ENCODE peak calls at places on chromosomes 4 and X, in ten cellular contexts. One of them, this sample, is unnamed.

GRCh38 chrX:1554469-1555210 is 17.7 kb upstream of the P2RY8 start:
- DNase-seq in GM23248: no peak
- DNase-seq in tibial nerve: no peak
- DNase-seq in stimulated activated CD4-positive, alpha-beta T cell treated with anti-CD3 and anti-CD28 coated beads, Interleukin-1b, Interleukin-23, amount 100 ng/mL, for 24 hours: no peak
- DNase-seq in germinal center: peak
- DNase-seq in T-cell: peak
- DNase-seq in left ventricle myocardium superior: no peak
- DNase-seq in neural crest cell: no peak
- DNase-seq in H9: no peak
- DNase-seq in NK-92 treated with Interleukin-12 subunit alpha and Interleukin-12 subunit beta, amount 100 ng/mL, for 24 hours: no peak
- DNase-seq in this sample: no peak

GRCh38 chrX:108312938-108313337 is 125.3 kb downstream of the COL4A6 start:
- DNase-seq in H9: peak
- DNase-seq in tibial nerve: no peak
- DNase-seq in GM23248: peak
- DNase-seq in T-cell: no peak
- DNase-seq in germinal center: no peak
- DNase-seq in left ventricle myocardium superior: peak
- DNase-seq in neural crest cell: no peak
- DNase-seq in stimulated activated CD4-positive, alpha-beta T cell treated with anti-CD3 and anti-CD28 coated beads, Interleukin-1b, Interleukin-23, amount 100 ng/mL, for 24 hours: no peak
- DNase-seq in NK-92 treated with Interleukin-12 subunit alpha and Interleukin-12 subunit beta, amount 100 ng/mL, for 24 hours: no peak
- DNase-seq in this sample: no peak

GRCh38 chrX:151754641-151755215 is 20.2 kb downstream of the CNGA2 start:
- DNase-seq in stimulated activated CD4-positive, alpha-beta T cell treated with anti-CD3 and anti-CD28 coated beads, Interleukin-1b, Interleukin-23, amount 100 ng/mL, for 24 hours: no peak
- DNase-seq in NK-92 treated with Interleukin-12 subunit alpha and Interleukin-12 subunit beta, amount 100 ng/mL, for 24 hours: no peak
- DNase-seq in H9: no peak
- DNase-seq in T-cell: no peak
- DNase-seq in neural crest cell: no peak
- DNase-seq in germinal center: no peak
- DNase-seq in tibial nerve: no peak
- DNase-seq in left ventricle myocardium superior: no peak
- DNase-seq in GM23248: no peak
- DNase-seq in this sample: no peak

GRCh38 chrX:1380672-1381233 is 11.2 kb downstream of the SLC25A6 start:
- DNase-seq in neural crest cell: no peak
- DNase-seq in left ventricle myocardium superior: no peak
- DNase-seq in germinal center: no peak
- DNase-seq in NK-92 treated with Interleukin-12 subunit alpha and Interleukin-12 subunit beta, amount 100 ng/mL, for 24 hours: no peak
- DNase-seq in tibial nerve: no peak
- DNase-seq in GM23248: peak
- DNase-seq in T-cell: no peak
- DNase-seq in H9: peak
- DNase-seq in stimulated activated CD4-positive, alpha-beta T cell treated with anti-CD3 and anti-CD28 coated beads, Interleukin-1b, Interleukin-23, amount 100 ng/mL, for 24 hours: no peak
- DNase-seq in this sample: no peak

GRCh38 chr4:139857021-139857420 is 191.4 kb downstream of the MGST2 start:
- DNase-seq in left ventricle myocardium superior: no peak
- DNase-seq in NK-92 treated with Interleukin-12 subunit alpha and Interleukin-12 subunit beta, amount 100 ng/mL, for 24 hours: no peak
- DNase-seq in germinal center: peak
- DNase-seq in GM23248: no peak
- DNase-seq in neural crest cell: no peak
- DNase-seq in stimulated activated CD4-positive, alpha-beta T cell treated with anti-CD3 and anti-CD28 coated beads, Interleukin-1b, Interleukin-23, amount 100 ng/mL, for 24 hours: no peak
- DNase-seq in T-cell: no peak
- DNase-seq in tibial nerve: no peak
- DNase-seq in H9: no peak
- DNase-seq in this sample: no peak

GRCh38 chr4:172649143-172649542 is 519.5 kb upstream of the GALNT7 start:
- DNase-seq in NK-92 treated with Interleukin-12 subunit alpha and Interleukin-12 subunit beta, amount 100 ng/mL, for 24 hours: no peak
- DNase-seq in left ventricle myocardium superior: no peak
- DNase-seq in neural crest cell: no peak
- DNase-seq in H9: no peak
- DNase-seq in germinal center: no peak
- DNase-seq in tibial nerve: no peak
- DNase-seq in T-cell: no peak
- DNase-seq in stimulated activated CD4-positive, alpha-beta T cell treated with anti-CD3 and anti-CD28 coated beads, Interleukin-1b, Interleukin-23, amount 100 ng/mL, for 24 hours: no peak
- DNase-seq in GM23248: no peak
- DNase-seq in this sample: no peak

GRCh38 chr4:98293089-98293887 is 32.1 kb downstream of the RAP1GDS1 start:
- DNase-seq in stimulated activated CD4-positive, alpha-beta T cell treated with anti-CD3 and anti-CD28 coated beads, Interleukin-1b, Interleukin-23, amount 100 ng/mL, for 24 hours: no peak
- DNase-seq in left ventricle myocardium superior: no peak
- DNase-seq in GM23248: no peak
- DNase-seq in neural crest cell: no peak
- DNase-seq in tibial nerve: no peak
- DNase-seq in H9: no peak
- DNase-seq in germinal center: no peak
- DNase-seq in T-cell: no peak
- DNase-seq in NK-92 treated with Interleukin-12 subunit alpha and Interleukin-12 subunit beta, amount 100 ng/mL, for 24 hours: no peak
- DNase-seq in this sample: no peak

GRCh38 chr4:99642725-99643489 is 14.7 kb downstream of the C4orf54 start:
- DNase-seq in GM23248: no peak
- DNase-seq in stimulated activated CD4-positive, alpha-beta T cell treated with anti-CD3 and anti-CD28 coated beads, Interleukin-1b, Interleukin-23, amount 100 ng/mL, for 24 hours: no peak
- DNase-seq in T-cell: no peak
- DNase-seq in H9: no peak
- DNase-seq in neural crest cell: no peak
- DNase-seq in left ventricle myocardium superior: peak
- DNase-seq in NK-92 treated with Interleukin-12 subunit alpha and Interleukin-12 subunit beta, amount 100 ng/mL, for 24 hours: no peak
- DNase-seq in germinal center: no peak
- DNase-seq in tibial nerve: peak
- DNase-seq in this sample: no peak

GRCh38 chr4:185031611-185032010 is 13.3 kb downstream of the HELT start:
- DNase-seq in neural crest cell: no peak
- DNase-seq in GM23248: no peak
- DNase-seq in germinal center: no peak
- DNase-seq in tibial nerve: no peak
- DNase-seq in left ventricle myocardium superior: no peak
- DNase-seq in stimulated activated CD4-positive, alpha-beta T cell treated with anti-CD3 and anti-CD28 coated beads, Interleukin-1b, Interleukin-23, amount 100 ng/mL, for 24 hours: no peak
- DNase-seq in T-cell: no peak
- DNase-seq in NK-92 treated with Interleukin-12 subunit alpha and Interleukin-12 subunit beta, amount 100 ng/mL, for 24 hours: no peak
- DNase-seq in H9: no peak
- DNase-seq in this sample: no peak

GRCh38 chr4:67915400-67915966 is 31.7 kb upstream of the TMPRSS11D start:
- DNase-seq in neural crest cell: no peak
- DNase-seq in H9: no peak
- DNase-seq in tibial nerve: no peak
- DNase-seq in NK-92 treated with Interleukin-12 subunit alpha and Interleukin-12 subunit beta, amount 100 ng/mL, for 24 hours: no peak
- DNase-seq in GM23248: no peak
- DNase-seq in T-cell: no peak
- DNase-seq in germinal center: no peak
- DNase-seq in stimulated activated CD4-positive, alpha-beta T cell treated with anti-CD3 and anti-CD28 coated beads, Interleukin-1b, Interleukin-23, amount 100 ng/mL, for 24 hours: no peak
- DNase-seq in left ventricle myocardium superior: no peak
- DNase-seq in this sample: no peak

GRCh38 chr4:14850374-14851097 is 151.7 kb upstream of the CPEB2 start:
- DNase-seq in stimulated activated CD4-positive, alpha-beta T cell treated with anti-CD3 and anti-CD28 coated beads, Interleukin-1b, Interleukin-23, amount 100 ng/mL, for 24 hours: no peak
- DNase-seq in tibial nerve: no peak
- DNase-seq in left ventricle myocardium superior: no peak
- DNase-seq in neural crest cell: no peak
- DNase-seq in germinal center: no peak
- DNase-seq in T-cell: no peak
- DNase-seq in GM23248: no peak
- DNase-seq in H9: no peak
- DNase-seq in NK-92 treated with Interleukin-12 subunit alpha and Interleukin-12 subunit beta, amount 100 ng/mL, for 24 hours: no peak
- DNase-seq in this sample: no peak

GRCh38 chr4:186900232-186900900 is 176.7 kb upstream of the FAT1 start:
- DNase-seq in tibial nerve: no peak
- DNase-seq in GM23248: peak
- DNase-seq in NK-92 treated with Interleukin-12 subunit alpha and Interleukin-12 subunit beta, amount 100 ng/mL, for 24 hours: no peak
- DNase-seq in T-cell: no peak
- DNase-seq in neural crest cell: no peak
- DNase-seq in left ventricle myocardium superior: no peak
- DNase-seq in germinal center: no peak
- DNase-seq in H9: no peak
- DNase-seq in stimulated activated CD4-positive, alpha-beta T cell treated with anti-CD3 and anti-CD28 coated beads, Interleukin-1b, Interleukin-23, amount 100 ng/mL, for 24 hours: no peak
- DNase-seq in this sample: no peak

GRCh38 chr4:2068566-2068965 is 9.4 kb downstream of the NAT8L start:
- DNase-seq in T-cell: no peak
- DNase-seq in NK-92 treated with Interleukin-12 subunit alpha and Interleukin-12 subunit beta, amount 100 ng/mL, for 24 hours: no peak
- DNase-seq in left ventricle myocardium superior: peak
- DNase-seq in tibial nerve: no peak
- DNase-seq in stimulated activated CD4-positive, alpha-beta T cell treated with anti-CD3 and anti-CD28 coated beads, Interleukin-1b, Interleukin-23, amount 100 ng/mL, for 24 hours: no peak
- DNase-seq in neural crest cell: no peak
- DNase-seq in H9: no peak
- DNase-seq in GM23248: no peak
- DNase-seq in germinal center: no peak
- DNase-seq in this sample: no peak

GRCh38 chrX:129777218-129777768 is 2.5 kb upstream of the SASH3 start:
- DNase-seq in NK-92 treated with Interleukin-12 subunit alpha and Interleukin-12 subunit beta, amount 100 ng/mL, for 24 hours: peak
- DNase-seq in GM23248: no peak
- DNase-seq in left ventricle myocardium superior: peak
- DNase-seq in neural crest cell: no peak
- DNase-seq in T-cell: peak
- DNase-seq in tibial nerve: no peak
- DNase-seq in germinal center: peak
- DNase-seq in H9: no peak
- DNase-seq in stimulated activated CD4-positive, alpha-beta T cell treated with anti-CD3 and anti-CD28 coated beads, Interleukin-1b, Interleukin-23, amount 100 ng/mL, for 24 hours: no peak
- DNase-seq in this sample: no peak

GRCh38 chr4:53173576-53173975 is 192.3 kb downstream of the SCFD2 start:
- DNase-seq in tibial nerve: no peak
- DNase-seq in H9: no peak
- DNase-seq in germinal center: no peak
- DNase-seq in NK-92 treated with Interleukin-12 subunit alpha and Interleukin-12 subunit beta, amount 100 ng/mL, for 24 hours: no peak
- DNase-seq in T-cell: no peak
- DNase-seq in stimulated activated CD4-positive, alpha-beta T cell treated with anti-CD3 and anti-CD28 coated beads, Interleukin-1b, Interleukin-23, amount 100 ng/mL, for 24 hours: no peak
- DNase-seq in GM23248: no peak
- DNase-seq in left ventricle myocardium superior: no peak
- DNase-seq in neural crest cell: no peak
- DNase-seq in this sample: no peak

GRCh38 chr4:185834088-185834487 is 22.1 kb upstream of the SORBS2 start:
- DNase-seq in left ventricle myocardium superior: no peak
- DNase-seq in H9: no peak
- DNase-seq in tibial nerve: no peak
- DNase-seq in neural crest cell: no peak
- DNase-seq in GM23248: no peak
- DNase-seq in NK-92 treated with Interleukin-12 subunit alpha and Interleukin-12 subunit beta, amount 100 ng/mL, for 24 hours: no peak
- DNase-seq in germinal center: no peak
- DNase-seq in T-cell: no peak
- DNase-seq in stimulated activated CD4-positive, alpha-beta T cell treated with anti-CD3 and anti-CD28 coated beads, Interleukin-1b, Interleukin-23, amount 100 ng/mL, for 24 hours: no peak
- DNase-seq in this sample: no peak

GRCh38 chrX:120269379-120270035 is 18.9 kb downstream of the ZBTB33 start:
- DNase-seq in NK-92 treated with Interleukin-12 subunit alpha and Interleukin-12 subunit beta, amount 100 ng/mL, for 24 hours: no peak
- DNase-seq in GM23248: peak
- DNase-seq in tibial nerve: no peak
- DNase-seq in neural crest cell: no peak
- DNase-seq in germinal center: no peak
- DNase-seq in H9: no peak
- DNase-seq in left ventricle myocardium superior: no peak
- DNase-seq in T-cell: peak
- DNase-seq in stimulated activated CD4-positive, alpha-beta T cell treated with anti-CD3 and anti-CD28 coated beads, Interleukin-1b, Interleukin-23, amount 100 ng/mL, for 24 hours: no peak
- DNase-seq in this sample: no peak

GRCh38 chr4:145625677-145626622 is 6.8 kb downstream of the MMAA start:
- DNase-seq in H9: no peak
- DNase-seq in neural crest cell: no peak
- DNase-seq in stimulated activated CD4-positive, alpha-beta T cell treated with anti-CD3 and anti-CD28 coated beads, Interleukin-1b, Interleukin-23, amount 100 ng/mL, for 24 hours: no peak
- DNase-seq in tibial nerve: no peak
- DNase-seq in T-cell: no peak
- DNase-seq in GM23248: no peak
- DNase-seq in NK-92 treated with Interleukin-12 subunit alpha and Interleukin-12 subunit beta, amount 100 ng/mL, for 24 hours: no peak
- DNase-seq in left ventricle myocardium superior: no peak
- DNase-seq in germinal center: no peak
- DNase-seq in this sample: no peak

GRCh38 chr4:119124314-119124713 is 11.3 kb upstream of the MYOZ2 start:
- DNase-seq in neural crest cell: no peak
- DNase-seq in H9: no peak
- DNase-seq in left ventricle myocardium superior: no peak
- DNase-seq in GM23248: no peak
- DNase-seq in NK-92 treated with Interleukin-12 subunit alpha and Interleukin-12 subunit beta, amount 100 ng/mL, for 24 hours: no peak
- DNase-seq in T-cell: no peak
- DNase-seq in germinal center: no peak
- DNase-seq in stimulated activated CD4-positive, alpha-beta T cell treated with anti-CD3 and anti-CD28 coated beads, Interleukin-1b, Interleukin-23, amount 100 ng/mL, for 24 hours: no peak
- DNase-seq in tibial nerve: no peak
- DNase-seq in this sample: no peak

GRCh38 chr4:64617813-64618212 is 208.6 kb upstream of the TECRL start:
- DNase-seq in left ventricle myocardium superior: no peak
- DNase-seq in NK-92 treated with Interleukin-12 subunit alpha and Interleukin-12 subunit beta, amount 100 ng/mL, for 24 hours: no peak
- DNase-seq in germinal center: no peak
- DNase-seq in GM23248: no peak
- DNase-seq in stimulated activated CD4-positive, alpha-beta T cell treated with anti-CD3 and anti-CD28 coated beads, Interleukin-1b, Interleukin-23, amount 100 ng/mL, for 24 hours: no peak
- DNase-seq in H9: no peak
- DNase-seq in neural crest cell: no peak
- DNase-seq in T-cell: no peak
- DNase-seq in tibial nerve: no peak
- DNase-seq in this sample: no peak

GRCh38 chr4:142293536-142293935 is 552.6 kb downstream of the INPP4B start:
- DNase-seq in neural crest cell: no peak
- DNase-seq in T-cell: no peak
- DNase-seq in NK-92 treated with Interleukin-12 subunit alpha and Interleukin-12 subunit beta, amount 100 ng/mL, for 24 hours: no peak
- DNase-seq in stimulated activated CD4-positive, alpha-beta T cell treated with anti-CD3 and anti-CD28 coated beads, Interleukin-1b, Interleukin-23, amount 100 ng/mL, for 24 hours: no peak
- DNase-seq in GM23248: no peak
- DNase-seq in germinal center: no peak
- DNase-seq in H9: no peak
- DNase-seq in left ventricle myocardium superior: no peak
- DNase-seq in tibial nerve: no peak
- DNase-seq in this sample: no peak

GRCh38 chr4:2343476-2343875 is 75.0 kb downstream of the ZFYVE28 start:
- DNase-seq in GM23248: no peak
- DNase-seq in T-cell: no peak
- DNase-seq in stimulated activated CD4-positive, alpha-beta T cell treated with anti-CD3 and anti-CD28 coated beads, Interleukin-1b, Interleukin-23, amount 100 ng/mL, for 24 hours: no peak
- DNase-seq in germinal center: no peak
- DNase-seq in NK-92 treated with Interleukin-12 subunit alpha and Interleukin-12 subunit beta, amount 100 ng/mL, for 24 hours: no peak
- DNase-seq in left ventricle myocardium superior: no peak
- DNase-seq in H9: no peak
- DNase-seq in tibial nerve: no peak
- DNase-seq in neural crest cell: no peak
- DNase-seq in this sample: no peak

GRCh38 chrX:37958493-37959211 is 47.7 kb upstream of the SYTL5 start:
- DNase-seq in NK-92 treated with Interleukin-12 subunit alpha and Interleukin-12 subunit beta, amount 100 ng/mL, for 24 hours: no peak
- DNase-seq in left ventricle myocardium superior: no peak
- DNase-seq in germinal center: no peak
- DNase-seq in tibial nerve: no peak
- DNase-seq in GM23248: peak
- DNase-seq in T-cell: no peak
- DNase-seq in H9: no peak
- DNase-seq in neural crest cell: no peak
- DNase-seq in stimulated activated CD4-positive, alpha-beta T cell treated with anti-CD3 and anti-CD28 coated beads, Interleukin-1b, Interleukin-23, amount 100 ng/mL, for 24 hours: no peak
- DNase-seq in this sample: no peak

GRCh38 chr4:138334346-138335016 is 92.3 kb upstream of the SLC7A11 start:
- DNase-seq in left ventricle myocardium superior: no peak
- DNase-seq in T-cell: no peak
- DNase-seq in neural crest cell: no peak
- DNase-seq in germinal center: no peak
- DNase-seq in NK-92 treated with Interleukin-12 subunit alpha and Interleukin-12 subunit beta, amount 100 ng/mL, for 24 hours: no peak
- DNase-seq in stimulated activated CD4-positive, alpha-beta T cell treated with anti-CD3 and anti-CD28 coated beads, Interleukin-1b, Interleukin-23, amount 100 ng/mL, for 24 hours: no peak
- DNase-seq in tibial nerve: no peak
- DNase-seq in GM23248: no peak
- DNase-seq in H9: no peak
- DNase-seq in this sample: no peak

GRCh38 chr4:48031802-48032525 is 15.4 kb downstream of the NIPAL1 start:
- DNase-seq in NK-92 treated with Interleukin-12 subunit alpha and Interleukin-12 subunit beta, amount 100 ng/mL, for 24 hours: no peak
- DNase-seq in stimulated activated CD4-positive, alpha-beta T cell treated with anti-CD3 and anti-CD28 coated beads, Interleukin-1b, Interleukin-23, amount 100 ng/mL, for 24 hours: no peak
- DNase-seq in left ventricle myocardium superior: no peak
- DNase-seq in germinal center: no peak
- DNase-seq in neural crest cell: no peak
- DNase-seq in H9: no peak
- DNase-seq in GM23248: peak
- DNase-seq in tibial nerve: no peak
- DNase-seq in T-cell: no peak
- DNase-seq in this sample: no peak

GRCh38 chrX:16191605-16192004 is 24.3 kb downstream of the MAGEB17 start:
- DNase-seq in H9: no peak
- DNase-seq in left ventricle myocardium superior: no peak
- DNase-seq in tibial nerve: no peak
- DNase-seq in stimulated activated CD4-positive, alpha-beta T cell treated with anti-CD3 and anti-CD28 coated beads, Interleukin-1b, Interleukin-23, amount 100 ng/mL, for 24 hours: no peak
- DNase-seq in GM23248: no peak
- DNase-seq in NK-92 treated with Interleukin-12 subunit alpha and Interleukin-12 subunit beta, amount 100 ng/mL, for 24 hours: no peak
- DNase-seq in T-cell: no peak
- DNase-seq in germinal center: no peak
- DNase-seq in neural crest cell: no peak
- DNase-seq in this sample: no peak

GRCh38 chr4:76200771-76201224 is 12.8 kb downstream of the SCARB2 start:
- DNase-seq in T-cell: no peak
- DNase-seq in tibial nerve: no peak
- DNase-seq in neural crest cell: no peak
- DNase-seq in NK-92 treated with Interleukin-12 subunit alpha and Interleukin-12 subunit beta, amount 100 ng/mL, for 24 hours: peak
- DNase-seq in germinal center: no peak
- DNase-seq in H9: no peak
- DNase-seq in left ventricle myocardium superior: no peak
- DNase-seq in GM23248: no peak
- DNase-seq in stimulated activated CD4-positive, alpha-beta T cell treated with anti-CD3 and anti-CD28 coated beads, Interleukin-1b, Interleukin-23, amount 100 ng/mL, for 24 hours: no peak
- DNase-seq in this sample: no peak

GRCh38 chr4:114558446-114559020 is 40.1 kb upstream of the UGT8 start:
- DNase-seq in left ventricle myocardium superior: no peak
- DNase-seq in stimulated activated CD4-positive, alpha-beta T cell treated with anti-CD3 and anti-CD28 coated beads, Interleukin-1b, Interleukin-23, amount 100 ng/mL, for 24 hours: no peak
- DNase-seq in neural crest cell: no peak
- DNase-seq in H9: no peak
- DNase-seq in germinal center: no peak
- DNase-seq in T-cell: no peak
- DNase-seq in tibial nerve: no peak
- DNase-seq in NK-92 treated with Interleukin-12 subunit alpha and Interleukin-12 subunit beta, amount 100 ng/mL, for 24 hours: no peak
- DNase-seq in GM23248: no peak
- DNase-seq in this sample: no peak